ENCODE peak calls at places on chromosomes 1 and 21, in eight cellular contexts. H is endothelial cell of umbilical vein, Y is transverse colon, P is esophagus muscularis mucosa, K is breast epithelium, E is GM23338, C is H1, I is HCT116. U is an unnamed sample. For H3K4me1, the result is how much of the 10 kb centered on the place peaks cover.

GRCh38 chr1:169196566-169196965 is 90.1 kb downstream of the ATP1B1 start:
- DNase-seq in H (no peak), Y (no peak), P (no peak), K (no peak), E (no peak), C (no peak), I (no peak), U (no peak)

GRCh38 chr1:182955596-182956588 is 2.9 kb upstream of the SHCBP1L start:
- DNase-seq in H (no peak), Y (no peak), P (no peak), K (no peak), E (no peak), C (no peak), I (no peak), U (no peak)

GRCh38 chr1:101465941-101466340 is 229.1 kb downstream of the S1PR1 start:
- DNase-seq in H (no peak), Y (no peak), P (no peak), K (no peak), E (no peak), C (no peak), I (no peak), U (no peak)

GRCh38 chr1:43121251-43121650 is 50.8 kb downstream of the EBNA1BP2 start:
- DNase-seq in H (no peak), Y (no peak), P (no peak), K (no peak), E (no peak), C (no peak), I (no peak), U (peak)

GRCh38 chr1:187721216-187721615 is 892.5 kb downstream of the PLA2G4A start:
- DNase-seq in H (no peak), Y (no peak), P (no peak), K (no peak), E (no peak), C (no peak), I (no peak), U (no peak)

GRCh38 chr1:67114162-67114561 is 20.6 kb downstream of the C1orf141 start:
- DNase-seq in H (no peak), Y (no peak), P (no peak), K (no peak), E (no peak), C (no peak), I (no peak), U (no peak)

GRCh38 chr1:160206421-160207117 is 1.4 kb downstream of the PEA15 start:
- DNase-seq in H (peak), Y (no peak), P (no peak), K (no peak), E (peak), C (no peak), I (no peak), U (no peak)

GRCh38 chr1:15950302-15950701 is 25.6 kb downstream of the ZBTB17 start:
- DNase-seq in H (no peak), Y (no peak), P (no peak), K (no peak), E (no peak), C (no peak), I (no peak), U (no peak)

GRCh38 chr1:77036560-77036959 is 169.3 kb downstream of the ST6GALNAC5 start:
- DNase-seq in H (peak), Y (no peak), P (no peak), K (no peak), E (peak), C (no peak), I (no peak), U (no peak)

DNA sequence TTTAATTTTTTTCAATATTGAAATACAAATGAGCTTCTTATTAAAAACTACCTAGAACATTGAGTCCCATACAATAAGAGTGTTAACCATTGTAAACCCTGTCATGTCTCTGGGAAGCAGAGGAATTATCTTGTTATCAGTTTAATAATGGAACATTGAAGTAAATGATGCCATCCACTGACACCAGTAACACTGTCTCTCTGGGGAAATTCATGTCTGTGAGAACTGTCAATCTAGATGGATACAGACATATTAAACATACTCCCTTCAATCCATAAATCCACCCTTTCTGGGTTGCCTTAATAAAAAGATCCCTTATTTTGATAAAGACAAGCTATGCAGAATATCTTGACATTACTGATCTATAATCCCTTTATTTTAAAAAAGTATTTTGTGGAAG is 503.2 kb downstream of the DPYD start:
- DNase-seq in H (no peak), Y (no peak), P (no peak), K (no peak), E (no peak), C (no peak), I (no peak), U (no peak)
- TF ChIP-seq POLR2AphosphoS5 in H (no peak), Y (no peak), P (no peak), K (no peak), E (no peak), C (no peak), I (no peak), U (no peak)

DNA sequence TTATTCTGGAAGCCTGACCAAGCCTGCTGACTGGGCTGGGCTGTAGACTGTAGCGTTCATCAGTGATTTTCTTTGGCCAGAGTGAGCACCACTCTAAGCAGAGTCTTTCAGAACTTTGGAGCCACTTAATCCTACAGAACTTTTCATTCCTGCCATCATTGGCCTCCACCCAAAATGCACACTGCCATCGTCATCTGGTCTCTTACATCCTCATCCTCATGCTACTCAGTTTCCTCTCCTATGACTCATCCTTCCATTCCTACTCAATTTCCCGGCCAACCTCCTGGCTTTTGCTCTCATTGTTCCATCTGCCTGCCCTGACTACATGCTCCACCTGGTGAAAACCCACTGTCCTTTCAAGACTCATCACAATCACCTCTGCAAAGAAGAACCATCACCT is 233.8 kb upstream of the USP25 start:
- DNase-seq in H (peak), Y (no peak), P (no peak), K (no peak), E (no peak), C (no peak), I (no peak), U (no peak)
- TF ChIP-seq CTCF in H (no peak), Y (no peak), P (no peak), K (no peak), E (peak), C (no peak), I (no peak), U (no peak)

DNA sequence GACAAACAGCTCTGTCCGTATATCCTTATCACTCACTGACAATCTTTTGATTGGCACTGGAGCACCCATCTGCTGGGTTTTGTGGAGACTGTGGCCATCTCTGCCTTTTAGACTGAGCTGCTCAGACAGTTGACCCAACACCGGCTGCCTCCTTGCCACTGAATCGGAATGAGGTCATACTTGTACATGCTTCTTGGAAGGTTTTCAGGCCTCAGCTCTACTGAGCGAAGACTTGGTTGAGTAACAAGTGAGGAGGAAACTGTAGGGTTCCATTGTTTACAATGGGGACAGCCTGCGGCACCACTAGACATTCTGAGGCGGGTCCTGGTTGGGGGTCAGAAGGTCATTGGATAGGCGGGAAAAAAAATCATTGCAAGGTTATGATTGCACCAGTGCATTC is 320.3 kb downstream of the KIF26B start:
- DNase-seq in H (no peak), Y (no peak), P (no peak), K (no peak), E (no peak), C (no peak), I (no peak), U (no peak)
- H3K4me1 ChIP-seq in H (under half), Y (under half), P (under half), K (under half), E (under half), C (under half), I (under half), U (under half)

GRCh38 chr1:12465126-12465525 is 152.9 kb downstream of the DHRS3 start:
- DNase-seq in H (no peak), Y (no peak), P (peak), K (no peak), E (no peak), C (no peak), I (no peak), U (no peak)

GRCh38 chr1:12464028-12464427 is 154.0 kb downstream of the DHRS3 start:
- DNase-seq in H (no peak), Y (no peak), P (peak), K (no peak), E (no peak), C (no peak), I (no peak), U (no peak)

GRCh38 chr1:12462586-12462985 is 155.4 kb downstream of the DHRS3 start:
- DNase-seq in H (no peak), Y (no peak), P (no peak), K (no peak), E (no peak), C (no peak), I (no peak), U (no peak)

GRCh38 chr1:12466816-12467215 is 151.2 kb downstream of the DHRS3 start:
- DNase-seq in H (no peak), Y (no peak), P (peak), K (no peak), E (no peak), C (no peak), I (no peak), U (no peak)

DNA sequence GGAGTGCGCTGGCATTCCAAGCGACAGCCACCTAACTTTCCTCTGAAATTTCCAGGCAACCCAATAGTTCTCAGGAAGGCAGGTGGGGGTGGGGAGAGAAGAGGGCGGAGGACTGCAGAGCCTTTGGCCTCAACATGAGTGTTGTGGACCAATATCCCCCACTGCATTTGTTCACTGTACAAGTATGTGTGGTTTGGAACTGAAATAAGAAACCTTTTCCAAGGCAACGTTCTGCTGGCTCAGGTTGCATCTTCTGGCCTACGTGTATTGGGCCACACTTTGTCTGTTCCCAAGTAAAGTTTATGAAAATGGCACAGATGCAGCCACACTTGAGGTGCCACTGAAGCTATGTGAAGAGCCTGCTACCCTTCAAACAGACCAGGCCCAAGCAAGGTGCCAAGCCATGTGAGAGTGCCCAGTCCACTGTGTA is 153.4 kb downstream of the DHRS3 start:
- DNase-seq in H (no peak), Y (no peak), P (peak), K (no peak), E (no peak), C (no peak), I (no peak), U (peak)
- TF ChIP-seq POLR2AphosphoS5 in H (no peak), Y (no peak), P (peak), K (no peak), E (no peak), C (no peak), I (no peak), U (peak)

GRCh38 chr1:224526771-224527170 is 89.3 kb upstream of the CNIH3 start:
- DNase-seq in H (no peak), Y (no peak), P (no peak), K (no peak), E (no peak), C (no peak), I (no peak), U (no peak)

GRCh38 chr1:224525411-224526040 is 90.6 kb upstream of the CNIH3 start:
- DNase-seq in H (no peak), Y (no peak), P (no peak), K (no peak), E (no peak), C (no peak), I (no peak), U (no peak)

GRCh38 chr1:224521904-224522734 is 87.5 kb upstream of the WDR26 start:
- DNase-seq in H (no peak), Y (no peak), P (no peak), K (no peak), E (no peak), C (no peak), I (no peak), U (no peak)

GRCh38 chr1:224523676-224524075 is 89.1 kb upstream of the WDR26 start:
- DNase-seq in H (no peak), Y (no peak), P (no peak), K (no peak), E (no peak), C (no peak), I (no peak), U (no peak)

GRCh38 chr1:224524679-224525078 is 90.1 kb upstream of the WDR26 start:
- DNase-seq in H (no peak), Y (no peak), P (no peak), K (no peak), E (no peak), C (no peak), I (no peak), U (no peak)
- TF ChIP-seq CTCF in H (no peak), Y (no peak), P (no peak), K (no peak), E (no peak), C (no peak), I (no peak), U (no peak)

GRCh38 chr21:34599534-34600101 is 15.3 kb downstream of the RCAN1 start:
- DNase-seq in H (no peak), Y (no peak), P (no peak), K (no peak), E (no peak), C (no peak), I (no peak), U (no peak)
- H3K4me1 ChIP-seq in H (under half), Y (under half), P (under half), K (under half), E (under half), C (under half), I (under half), U (under half)

GRCh38 chr1:9849691-9850441 is 26.1 kb upstream of the CLSTN1 start:
- DNase-seq in H (no peak), Y (no peak), P (no peak), K (no peak), E (peak), C (no peak), I (no peak), U (no peak)
- TF ChIP-seq POLR2AphosphoS5 in H (no peak), Y (no peak), P (no peak), K (no peak), E (no peak), C (no peak), I (no peak), U (no peak)

GRCh38 chr1:89276690-89277089 is 4.0 kb upstream of the GBP5 start:
- DNase-seq in H (no peak), Y (no peak), P (no peak), K (no peak), E (peak), C (no peak), I (no peak), U (no peak)
- TF ChIP-seq CTCF in H (no peak), Y (no peak), P (peak), K (no peak), E (peak), C (peak), I (peak), U (peak)